ENCODE peak calls at places on chromosomes 13 and 19, in seven cellular contexts. X is K562, L is HCT116, S is HepG2, Y is GM12878, O is H1, D is SK-N-SH. A is an unnamed sample.

GRCh38 chr13:29564828-29565227 is 30.7 kb downstream of the SLC7A1 start:
- DNase-seq in L (no peak), S (no peak), O (no peak), Y (no peak), X (no peak), D (no peak), A (no peak)

GRCh38 chr13:23554000-23554399 is 16.2 kb upstream of the TNFRSF19 start:
- DNase-seq in Y (no peak), O (no peak), S (no peak), L (peak), X (no peak), D (no peak), A (no peak)

GRCh38 chr19:3494559-3494958 is 5.9 kb downstream of the DOHH start:
- DNase-seq in O (no peak), Y (no peak), L (no peak), D (no peak), X (no peak), S (no peak), A (no peak)

GRCh38 chr13:74767031-74767430 is 632.8 kb upstream of the KLF12 start:
- DNase-seq in L (no peak), S (no peak), D (no peak), X (no peak), Y (no peak), O (no peak), A (no peak)

GRCh38 chr19:53885036-53885435 is 3.0 kb downstream of the PRKCG start:
- DNase-seq in Y (no peak), O (no peak), L (no peak), S (no peak), X (no peak), D (no peak), A (no peak)

GRCh38 chr19:53057904-53058579 is 13.5 kb downstream of the ERVV-2 start:
- DNase-seq in S (no peak), L (no peak), D (peak), O (peak), Y (no peak), X (no peak), A (peak)

GRCh38 chr13:103788061-103788652 is 721.9 kb upstream of the SLC10A2 start:
- DNase-seq in X (no peak), O (no peak), D (no peak), L (no peak), Y (no peak), S (no peak), A (peak)

GRCh38 chr13:106566682-106567420 is 1.1 kb downstream of the ARGLU1 start:
- DNase-seq in O (no peak), L (no peak), D (peak), S (peak), Y (no peak), X (no peak), A (peak)

GRCh38 chr19:41030651-41031050 is 39.6 kb downstream of the CYP2B6 start:
- DNase-seq in D (no peak), L (no peak), S (no peak), X (no peak), O (no peak), Y (no peak), A (no peak)

GRCh38 chr13:76012091-76012721 is 376.1 kb downstream of the LMO7 start:
- DNase-seq in S (no peak), Y (no peak), L (no peak), O (no peak), D (no peak), X (no peak), A (no peak)

GRCh38 chr19:10269333-10270179 is 1.4 kb upstream of the ICAM1 start:
- DNase-seq in D (peak), S (peak), Y (no peak), O (no peak), L (peak), X (peak), A (peak)

GRCh38 chr19:16160943-16161560 is 12.3 kb downstream of the CIB3 start:
- DNase-seq in D (no peak), L (peak), O (no peak), S (peak), Y (no peak), X (peak), A (no peak)
- TF ChIP-seq JUND in D (peak), L (peak), O (no peak), S (no peak), Y (no peak), X (peak), A (no peak)

DNA sequence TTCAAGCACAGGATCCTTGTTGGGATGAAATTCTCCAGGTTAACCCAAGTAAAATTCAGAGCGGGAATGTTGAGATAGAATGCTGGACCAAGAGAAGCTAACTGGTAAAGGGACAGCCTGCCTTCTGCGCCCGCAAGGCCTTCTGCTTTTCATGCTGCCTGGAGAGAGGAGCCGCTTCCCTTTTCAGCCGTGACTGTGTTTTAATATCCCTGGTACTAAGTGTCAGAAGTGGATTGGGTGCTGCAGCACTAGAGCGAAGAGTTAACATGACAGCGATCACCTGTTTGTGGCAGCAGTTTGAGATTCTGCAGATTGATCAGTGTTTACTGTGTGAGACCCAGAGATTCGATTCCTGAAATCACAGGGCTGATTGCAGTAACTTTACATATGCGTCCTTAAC is 197.4 kb upstream of the ZNF536 start:
- DNase-seq in X (no peak), O (no peak), Y (no peak), S (no peak), D (no peak), L (no peak), A (no peak)
- TF ChIP-seq JUND in X (no peak), O (no peak), Y (no peak), S (no peak), D (no peak), L (no peak), A (no peak)

GRCh38 chr13:87887459-87888123 is 216.4 kb downstream of the SLITRK5 start:
- DNase-seq in D (no peak), L (no peak), Y (no peak), S (no peak), O (no peak), X (no peak), A (no peak)
- TF ChIP-seq JUND in D (no peak), L (no peak), Y (no peak), S (no peak), O (no peak), X (no peak), A (no peak)

DNA sequence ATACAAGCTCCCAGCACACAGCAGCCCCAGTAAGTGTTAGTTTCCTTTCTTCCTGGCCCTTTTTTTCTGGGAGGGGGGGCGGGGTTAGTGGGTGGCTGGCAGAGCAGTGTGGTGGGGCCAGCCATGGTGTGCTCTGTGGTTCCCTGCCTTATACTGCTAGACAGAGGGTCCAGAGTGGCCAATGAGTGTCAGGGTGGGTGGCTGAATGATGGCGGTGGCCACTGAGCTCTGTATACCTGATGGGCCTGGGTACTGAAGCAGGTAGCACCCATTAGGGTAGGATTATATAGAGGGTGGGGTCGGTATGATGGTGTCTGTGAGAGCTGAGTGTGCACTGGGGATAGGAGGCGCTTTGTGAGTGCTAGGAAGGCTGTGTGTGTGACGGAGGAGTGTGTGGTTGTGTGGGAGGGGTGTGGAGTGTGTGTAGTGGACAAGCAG is 13.8 kb downstream of the CIC start:
- DNase-seq in X (no peak), O (no peak), D (no peak), S (no peak), Y (no peak), L (no peak), A (no peak)
- TF ChIP-seq JUND in X (no peak), O (no peak), D (no peak), S (no peak), Y (no peak), L (no peak), A (no peak)

GRCh38 chr19:8158411-8159074 is 9.2 kb upstream of the FBN3 start:
- DNase-seq in L (peak), D (peak), Y (peak), O (no peak), S (peak), X (peak), A (peak)
- TF ChIP-seq JUND in L (no peak), D (no peak), Y (no peak), O (peak), S (no peak), X (peak), A (no peak)

DNA sequence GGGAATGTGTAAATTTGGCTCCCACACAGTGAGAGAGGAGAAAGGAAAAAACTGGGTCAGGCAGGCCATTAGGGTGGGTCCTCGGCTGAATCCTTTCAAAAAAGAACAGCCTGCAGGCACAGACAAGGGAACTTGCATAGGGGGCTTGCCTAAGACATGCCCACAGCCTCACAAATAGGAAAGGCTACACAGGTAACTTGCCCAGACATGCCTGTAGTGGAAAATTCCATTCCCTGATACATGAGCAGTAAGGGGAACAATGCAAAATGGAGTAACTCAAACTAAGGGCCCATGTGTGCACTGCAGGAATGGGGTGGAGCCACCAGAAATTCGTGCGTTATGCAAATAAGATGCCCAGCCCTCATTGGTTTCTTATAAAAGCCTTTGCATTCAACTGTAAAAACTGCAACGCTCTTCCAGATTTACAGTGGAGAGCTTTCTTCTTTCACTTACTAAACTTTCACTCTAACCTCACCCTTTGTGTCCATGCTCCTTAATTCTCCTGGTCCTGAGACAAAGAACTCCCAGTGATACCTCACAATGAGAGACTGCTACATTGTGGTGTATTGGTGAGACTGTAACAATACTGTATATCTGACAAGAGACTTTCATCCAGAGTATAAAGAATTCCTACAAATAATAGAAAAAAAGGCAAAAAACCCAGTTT is 59.5 kb upstream of the SLITRK1 start:
- DNase-seq in D (no peak), L (no peak), X (no peak), O (no peak), S (peak), Y (no peak), A (no peak)
- TF ChIP-seq JUND in D (no peak), L (no peak), X (no peak), O (no peak), S (no peak), Y (no peak), A (no peak)

GRCh38 chr13:51542358-51542972 is 41.8 kb upstream of the WDFY2 start:
- DNase-seq in O (no peak), D (peak), S (no peak), X (no peak), L (no peak), Y (no peak), A (peak)

GRCh38 chr13:51539887-51540286 is 44.4 kb upstream of the WDFY2 start:
- DNase-seq in S (no peak), X (no peak), D (no peak), Y (no peak), O (no peak), L (no peak), A (no peak)

GRCh38 chr13:51541037-51541436 is 43.2 kb upstream of the WDFY2 start:
- DNase-seq in O (no peak), X (no peak), L (no peak), S (peak), D (no peak), Y (no peak), A (no peak)

GRCh38 chr13:51538626-51539179 is 45.6 kb upstream of the WDFY2 start:
- DNase-seq in X (no peak), D (no peak), L (no peak), S (no peak), Y (no peak), O (no peak), A (no peak)

GRCh38 chr13:51541809-51542258 is 42.4 kb upstream of the WDFY2 start:
- DNase-seq in D (no peak), S (no peak), X (no peak), O (no peak), Y (no peak), L (no peak), A (no peak)
- TF ChIP-seq JUND in D (no peak), S (no peak), X (no peak), O (no peak), Y (no peak), L (no peak), A (no peak)

GRCh38 chr19:55441319-55441691 is 1.8 kb downstream of the SHISA7 start:
- DNase-seq in S (no peak), D (no peak), X (no peak), Y (no peak), O (no peak), L (no peak), A (no peak)

GRCh38 chr19:55441692-55442321 is 1.3 kb downstream of the SHISA7 start:
- DNase-seq in L (no peak), S (no peak), Y (no peak), D (no peak), O (no peak), X (peak), A (peak)

GRCh38 chr19:55442372-55443044 is 592 bp downstream of the SHISA7 start:
- DNase-seq in X (peak), S (no peak), D (peak), Y (no peak), O (no peak), L (no peak), A (peak)

GRCh38 chr19:55439052-55439451 is 4.0 kb downstream of the SHISA7 start:
- DNase-seq in L (no peak), D (no peak), X (no peak), Y (no peak), S (no peak), O (no peak), A (no peak)

DNA sequence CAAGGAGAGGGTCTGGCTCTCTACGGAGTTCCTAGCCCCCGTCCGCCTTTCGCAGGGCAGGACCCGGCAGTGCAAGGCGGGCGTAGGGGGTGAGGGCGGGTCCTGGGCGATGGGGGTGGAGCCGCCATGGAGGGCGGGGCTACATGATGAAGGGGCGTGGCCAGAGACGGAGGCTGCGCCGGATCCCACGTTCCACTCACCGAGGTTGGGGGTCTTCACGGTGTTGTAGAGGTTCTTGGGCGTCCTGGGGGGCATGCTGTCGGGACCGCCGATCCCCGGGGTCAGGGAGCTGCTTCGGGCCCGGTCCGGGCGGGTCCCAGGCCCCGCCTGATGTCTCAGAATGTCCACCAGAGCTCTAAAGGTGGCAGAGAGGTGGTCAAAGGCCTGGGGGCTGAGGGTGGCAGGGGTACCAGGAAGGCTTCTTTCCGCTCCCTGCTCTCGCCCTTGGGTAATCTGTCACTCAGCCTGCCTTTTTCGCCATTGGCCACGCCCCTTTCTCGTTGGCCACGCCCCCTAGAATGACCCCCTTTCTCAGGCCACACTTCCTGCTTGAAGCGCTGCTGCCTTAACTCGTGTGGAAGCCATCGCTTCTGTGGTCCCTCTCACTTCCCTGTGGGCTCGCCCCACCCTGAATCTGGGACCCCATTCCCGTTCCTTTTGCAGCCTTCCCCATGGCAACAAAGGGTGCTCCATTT is 2.5 kb downstream of the SHISA7 start:
- DNase-seq in Y (no peak), S (no peak), X (peak), O (no peak), D (peak), L (no peak), A (no peak)
- TF ChIP-seq JUND in Y (no peak), S (no peak), X (no peak), O (no peak), D (no peak), L (no peak), A (no peak)

A was measured in T47D.